ENCODE peak calls at places on chromosomes 2 and 18, in five cellular contexts. R is body of pancreas, J is A549, C is spleen, O is stomach. D is an unnamed sample.

GRCh38 chr2:104415284-104415683 is 438.6 kb upstream of the POU3F3 start:
- DNase-seq in R (no peak), J (no peak), C (no peak), O (no peak), D (no peak)

GRCh38 chr2:160472839-160473251 is 20.8 kb downstream of the RBMS1 start:
- DNase-seq in R (no peak), J (no peak), C (no peak), O (no peak), D (no peak)

GRCh38 chr2:88733155-88733902 is 41.9 kb downstream of the RPIA start:
- DNase-seq in R (no peak), J (no peak), C (no peak), O (no peak), D (no peak)

GRCh38 chr2:98348066-98348561 is 1.9 kb downstream of the CNGA3 start:
- DNase-seq in R (peak), J (no peak), C (no peak), O (no peak), D (no peak)

GRCh38 chr2:47162780-47163179 is 7.7 kb upstream of the STPG4 start:
- DNase-seq in R (no peak), J (no peak), C (no peak), O (no peak), D (no peak)

GRCh38 chr2:39954346-39954745 is 175.3 kb upstream of the THUMPD2 start:
- DNase-seq in R (no peak), J (no peak), C (no peak), O (no peak), D (no peak)

GRCh38 chr2:10830641-10831386 is 18.2 kb upstream of the PDIA6 start:
- DNase-seq in R (no peak), J (no peak), C (peak), O (no peak), D (no peak)

GRCh38 chr2:953975-954686 is 3.5 kb downstream of the SNTG2 start:
- DNase-seq in R (peak), J (no peak), C (peak), O (no peak), D (no peak)

GRCh38 chr2:138600732-138601437 is 99.3 kb downstream of the SPOPL start:
- DNase-seq in R (no peak), J (no peak), C (no peak), O (no peak), D (no peak)

GRCh38 chr2:64548795-64549194 is 24.7 kb downstream of the AFTPH start:
- DNase-seq in R (no peak), J (no peak), C (no peak), O (no peak), D (no peak)

GRCh38 chr18:60445341-60445740 is 72.8 kb upstream of the MC4R start:
- DNase-seq in R (no peak), J (no peak), C (no peak), O (no peak), D (no peak)

GRCh38 chr2:214591359-214591758 is 180.5 kb downstream of the VWC2L start:
- DNase-seq in R (no peak), J (no peak), C (no peak), O (no peak), D (no peak)

GRCh38 chr2:67717692-67718091 is 320.6 kb downstream of the ETAA1 start:
- DNase-seq in R (no peak), J (no peak), C (no peak), O (no peak), D (no peak)

GRCh38 chr2:120622159-120622869 is 113.4 kb upstream of the GLI2 start:
- DNase-seq in R (no peak), J (no peak), C (peak), O (no peak), D (no peak)

GRCh38 chr2:1219901-1220691 is 193.2 kb upstream of the TPO start:
- DNase-seq in R (no peak), J (no peak), C (no peak), O (no peak), D (no peak)

GRCh38 chr2:182248362-182248761 is 178.5 kb downstream of the PDE1A start:
- DNase-seq in R (no peak), J (no peak), C (no peak), O (no peak), D (no peak)

GRCh38 chr2:143732076-143732475 is 602.9 kb downstream of the ARHGAP15 start:
- DNase-seq in R (no peak), J (no peak), C (no peak), O (no peak), D (no peak)

DNA sequence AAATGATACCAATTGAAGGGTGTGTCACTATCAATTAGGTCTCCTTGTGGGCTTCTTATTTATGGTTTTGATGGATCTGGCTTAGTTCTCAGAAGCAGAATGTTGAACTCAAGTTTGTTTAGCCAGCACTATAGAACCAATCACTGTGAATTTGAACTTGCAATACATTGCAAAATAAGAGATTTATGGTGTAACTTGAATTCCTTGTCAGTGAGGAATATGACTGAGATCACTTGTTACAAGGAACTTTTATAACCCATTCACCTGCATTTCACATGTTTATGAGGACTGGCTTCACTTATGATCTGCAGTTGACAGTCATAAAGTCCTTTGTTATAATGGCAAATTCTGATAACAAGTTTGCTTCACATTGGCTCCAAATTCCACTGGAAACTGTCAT is 9.8 kb downstream of the GATA6 start:
- DNase-seq in R (no peak), J (no peak), C (no peak), O (no peak), D (no peak)
- TF ChIP-seq POLR2A in R (no peak), J (no peak), C (no peak), O (no peak), D (no peak)

GRCh38 chr2:234495801-234496441 is 960 bp downstream of the ARL4C start:
- DNase-seq in R (peak), J (no peak), C (peak), O (peak), D (peak)

GRCh38 chr2:234495076-234495800 is 1.6 kb downstream of the ARL4C start:
- DNase-seq in R (no peak), J (no peak), C (peak), O (no peak), D (no peak)

GRCh38 chr2:234497592-234498023 is 727 bp upstream of the ARL4C start:
- DNase-seq in R (no peak), J (no peak), C (peak), O (no peak), D (no peak)

GRCh38 chr2:234496835-234497591 is at the start of gene ARL4C:
- DNase-seq in R (peak), J (no peak), C (peak), O (peak), D (peak)

GRCh38 chr2:234496442-234496834 is 443 bp downstream of the ARL4C start:
- DNase-seq in R (no peak), J (no peak), C (peak), O (peak), D (no peak)
- TF ChIP-seq POLR2A in R (peak), J (peak), C (no peak), O (no peak), D (no peak)

GRCh38 chr18:22018366-22018765 is 151.0 kb upstream of the GATA6 start:
- DNase-seq in R (no peak), J (no peak), C (no peak), O (peak), D (no peak)
- TF ChIP-seq POLR2A in R (no peak), J (no peak), C (no peak), O (no peak), D (no peak)

GRCh38 chr2:41151746-41152145 is 699.9 kb upstream of the SLC8A1 start:
- DNase-seq in R (no peak), J (no peak), C (no peak), O (no peak), D (no peak)
- TF ChIP-seq POLR2A in R (no peak), J (no peak), C (no peak), O (no peak), D (no peak)